ENCODE peak calls at places on chromosome 2, in four cellular contexts. A, Q, K and L are unnamed samples.
A peak's percentile ranks its signal among the peaks of the same experiment; 100 is the strongest.

GRCh38 chr2:109352066-109352897 is 223.3 kb downstream of the SH3RF3 start:
- DNase-seq in K (peak; percentile 12), A (no peak), Q (no peak), L (peak; percentile 57)

GRCh38 chr2:239164281-239164871 is 236.4 kb downstream of the HDAC4 start:
- DNase-seq in A (no peak), Q (no peak), K (no peak), L (peak; percentile 9)

GRCh38 chr2:73067043-73067442 is 4.5 kb downstream of the SFXN5 start:
- DNase-seq in Q (no peak), A (no peak), K (no peak), L (no peak)

GRCh38 chr2:60873381-60873780 is 8.0 kb upstream of the REL start:
- DNase-seq in K (no peak), A (no peak), Q (no peak), L (no peak)

GRCh38 chr2:109129356-109129920 is 433 bp downstream of the SH3RF3 start:
- DNase-seq in A (peak; percentile 46), Q (peak; percentile 36), K (peak; percentile 21), L (peak; percentile 60)

GRCh38 chr2:177201919-177202346 is 10.7 kb upstream of the HNRNPA3 start:
- DNase-seq in A (no peak), K (no peak), Q (no peak), L (no peak)

GRCh38 chr2:29130295-29130694 is 15.1 kb downstream of the CLIP4 start:
- DNase-seq in K (no peak), A (peak; percentile 45), Q (no peak), L (no peak)

GRCh38 chr2:112906276-112906675 is 4.7 kb upstream of the IL37 start:
- DNase-seq in A (no peak), K (no peak), Q (no peak), L (no peak)

GRCh38 chr2:159285929-159286708 is at the start of gene WDSUB1:
- DNase-seq in K (peak; percentile 70), A (peak; percentile 86), Q (peak; percentile 59), L (peak; percentile 77)

GRCh38 chr2:151947524-151948165 is 119.4 kb upstream of the ARL5A start:
- DNase-seq in K (no peak), A (no peak), Q (no peak), L (peak; percentile 80)

GRCh38 chr2:65566617-65567016 is 134.2 kb upstream of the SPRED2 start:
- DNase-seq in A (no peak), Q (no peak), K (no peak), L (no peak)

GRCh38 chr2:95267458-95268207 is 6.6 kb upstream of the PROM2 start:
- DNase-seq in Q (no peak), A (no peak), K (peak; percentile 14), L (no peak)

GRCh38 chr2:140164449-140164848 is 1384.3 kb upstream of the NXPH2 start:
- DNase-seq in A (no peak), K (no peak), Q (no peak), L (no peak)

GRCh38 chr2:55418512-55419235 is 982 bp downstream of the CCDC88A start:
- DNase-seq in K (no peak), Q (no peak), A (no peak), L (no peak)

GRCh38 chr2:12318427-12319057 is 398.2 kb upstream of the TRIB2 start:
- DNase-seq in Q (no peak), A (peak; percentile 42), K (peak; percentile 62), L (no peak)

GRCh38 chr2:60513996-60514395 is 39.5 kb downstream of the BCL11A start:
- DNase-seq in K (no peak), A (no peak), Q (no peak), L (no peak)

GRCh38 chr2:219045937-219046550 is 4.7 kb upstream of the CFAP65 start:
- DNase-seq in A (peak; percentile 79), Q (no peak), K (no peak), L (peak; percentile 79)

GRCh38 chr2:95353613-95354468 is 48.7 kb upstream of the FAHD2A start:
- DNase-seq in K (no peak), Q (peak; percentile 1), A (no peak), L (peak; percentile 57)

GRCh38 chr2:158726906-158727592 is 68.1 kb upstream of the DAPL1 start:
- DNase-seq in A (no peak), Q (no peak), K (no peak), L (no peak)

GRCh38 chr2:186822323-186822722 is 26.6 kb downstream of the ZSWIM2 start:
- DNase-seq in K (no peak), Q (no peak), A (no peak), L (no peak)

GRCh38 chr2:67322361-67323001 is 74.7 kb upstream of the ETAA1 start:
- DNase-seq in A (peak; percentile 48), Q (no peak), K (peak; percentile 29), L (peak; percentile 60)

GRCh38 chr2:62029910-62030309 is 124.4 kb downstream of the COMMD1 start:
- DNase-seq in K (no peak), Q (no peak), A (no peak), L (no peak)

GRCh38 chr2:32516567-32516966 is 111.3 kb upstream of the TTC27 start:
- DNase-seq in A (no peak), Q (no peak), K (no peak), L (no peak)

GRCh38 chr2:46029332-46029811 is 267.8 kb upstream of the EPAS1 start:
- DNase-seq in K (no peak), Q (peak; percentile 65), A (no peak), L (no peak)

GRCh38 chr2:16019060-16019475 is 78.7 kb downstream of the MYCN start:
- DNase-seq in K (no peak), Q (no peak), A (no peak), L (no peak)

GRCh38 chr2:11393711-11394236 is 49.3 kb upstream of the ROCK2 start:
- DNase-seq in A (peak; percentile 63), K (no peak), Q (no peak), L (no peak)

GRCh38 chr2:241813080-241813805 is 4.2 kb downstream of the NEU4 start:
- DNase-seq in A (no peak), Q (no peak), K (no peak), L (peak; percentile 74)

GRCh38 chr2:170822292-170822884 is 5.7 kb downstream of the GAD1 start:
- DNase-seq in K (no peak), A (no peak), Q (no peak), L (no peak)
- H3K4me3 ChIP-seq in K (no peak overlapping the region), A (no peak overlapping the region), Q (peak overlapping the region; percentile 51), L (no peak overlapping the region)

DNA sequence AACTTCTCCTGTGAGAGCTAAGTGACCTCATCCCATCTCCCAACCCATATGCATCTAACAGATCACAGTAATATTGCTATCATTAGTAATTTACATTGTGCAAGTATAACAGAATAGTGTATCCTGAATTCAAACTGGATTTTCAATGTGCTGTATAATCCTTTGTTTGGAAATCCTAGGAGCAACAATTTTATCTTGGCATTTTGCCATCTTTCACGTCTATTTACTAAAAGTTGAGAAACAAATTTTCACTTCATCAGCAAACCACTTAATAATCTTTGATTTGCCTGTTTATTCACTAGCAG is 3.8 kb downstream of the HNRNPLL start:
- DNase-seq in Q (no peak), A (no peak), K (no peak), L (no peak)
- H3K4me3 ChIP-seq in Q (no peak overlapping the region), A (peak overlapping the region; percentile 34), K (no peak overlapping the region), L (no peak overlapping the region)

DNA sequence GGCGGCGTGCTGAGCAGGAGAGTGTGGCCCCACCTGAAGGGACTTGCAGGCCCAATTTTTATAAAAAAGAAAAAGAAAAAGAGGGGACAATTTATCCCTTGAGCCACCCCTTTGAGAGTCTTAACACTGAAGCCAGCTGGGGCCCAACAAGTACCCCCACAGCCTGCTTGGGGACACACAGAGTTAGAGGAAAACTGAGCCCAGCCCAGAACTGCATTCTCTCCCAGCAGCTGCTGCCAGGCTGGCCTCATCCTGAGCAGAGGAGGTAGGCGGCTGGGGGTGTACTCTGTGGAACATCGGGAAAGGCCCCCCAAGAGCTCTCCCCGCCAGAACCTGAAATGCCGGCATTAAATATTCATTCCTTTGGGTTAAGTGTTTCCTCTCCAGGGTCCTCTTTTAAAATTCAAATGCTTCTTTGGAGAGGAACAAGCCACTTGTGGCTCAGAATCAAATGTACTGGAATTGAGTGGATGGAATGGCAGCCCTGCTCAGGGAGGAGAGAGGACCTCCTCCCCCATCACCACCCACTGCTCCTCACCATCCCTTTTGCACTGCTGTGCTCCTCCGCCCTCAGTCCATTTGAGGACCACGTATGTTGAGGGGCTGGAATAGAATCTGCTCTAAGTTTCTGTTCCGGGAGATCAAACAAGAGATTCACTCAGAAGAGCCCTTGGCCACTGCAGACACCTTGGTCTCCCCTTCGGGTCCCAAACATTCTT is 45.6 kb downstream of the C1QL2 start:
- DNase-seq in K (no peak), A (no peak), Q (no peak), L (no peak)
- H3K4me3 ChIP-seq in K (no peak overlapping the region), A (no peak overlapping the region), Q (no peak overlapping the region), L (no peak overlapping the region)

GRCh38 chr2:188786368-188786781 is 187.8 kb upstream of the COL3A1 start:
- DNase-seq in A (peak; percentile 38), Q (no peak), K (no peak), L (no peak)
- H3K4me3 ChIP-seq in A (no peak overlapping the region), Q (peak overlapping the region; percentile 11), K (no peak overlapping the region), L (no peak overlapping the region)

DNA sequence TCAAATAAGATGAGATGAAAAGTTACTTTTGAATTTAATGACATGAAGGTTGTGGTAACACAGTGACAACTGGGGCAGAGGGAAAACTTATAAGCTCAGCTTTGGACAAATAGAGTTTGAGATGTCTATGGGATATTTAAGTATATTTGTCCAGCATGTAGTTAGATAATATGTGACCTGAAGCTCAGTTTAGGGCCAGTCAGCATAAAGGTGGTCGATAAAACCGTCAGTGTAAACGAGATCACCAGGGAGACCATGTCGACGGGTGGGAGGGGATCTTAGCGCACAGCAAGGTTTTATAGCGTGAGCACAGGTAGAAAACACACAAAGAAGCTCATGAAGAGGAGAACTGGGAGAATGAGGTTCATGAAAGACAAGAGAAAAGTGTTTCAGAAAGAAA is 7.4 kb upstream of the ERICH2 start:
- DNase-seq in A (no peak), Q (no peak), K (no peak), L (no peak)
- H3K4me3 ChIP-seq in A (no peak overlapping the region), Q (no peak overlapping the region), K (no peak overlapping the region), L (no peak overlapping the region)

DNA sequence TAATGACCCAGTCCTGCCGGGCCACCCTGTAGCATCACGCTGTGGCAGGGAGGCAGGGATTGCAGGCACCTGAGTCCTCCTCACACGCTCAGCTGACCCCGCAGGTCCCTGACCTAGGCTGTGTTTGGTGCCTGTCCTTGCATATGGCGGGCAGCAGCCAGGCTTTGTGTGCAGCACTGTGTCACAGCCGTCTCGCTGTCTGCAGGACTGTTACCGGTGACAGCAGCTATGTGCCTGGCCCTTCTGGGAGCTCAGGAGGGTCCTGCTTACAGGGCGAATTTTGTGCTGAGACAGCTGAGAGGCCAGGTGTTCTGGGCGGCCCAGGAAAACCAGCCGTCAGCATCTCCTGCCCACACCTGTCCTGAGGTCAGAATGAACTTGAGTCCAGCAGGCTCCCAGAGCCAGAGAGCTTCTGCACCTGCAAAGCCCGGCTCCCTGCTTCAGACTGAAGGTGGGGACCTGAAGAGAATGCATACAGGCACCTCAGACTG is 10.4 kb upstream of the ARID5A start:
- DNase-seq in A (no peak), K (no peak), Q (no peak), L (peak; percentile 62)
- H3K4me3 ChIP-seq in A (no peak overlapping the region), K (no peak overlapping the region), Q (no peak overlapping the region), L (no peak overlapping the region)

GRCh38 chr2:100105678-100106054 is 36.7 kb downstream of the AFF3 start:
- DNase-seq in K (no peak), Q (no peak), A (no peak), L (no peak)
- H3K4me3 ChIP-seq in K (peak overlapping the region; percentile 30), Q (peak overlapping the region; percentile 64), A (no peak overlapping the region), L (peak overlapping the region; percentile 91)

DNA sequence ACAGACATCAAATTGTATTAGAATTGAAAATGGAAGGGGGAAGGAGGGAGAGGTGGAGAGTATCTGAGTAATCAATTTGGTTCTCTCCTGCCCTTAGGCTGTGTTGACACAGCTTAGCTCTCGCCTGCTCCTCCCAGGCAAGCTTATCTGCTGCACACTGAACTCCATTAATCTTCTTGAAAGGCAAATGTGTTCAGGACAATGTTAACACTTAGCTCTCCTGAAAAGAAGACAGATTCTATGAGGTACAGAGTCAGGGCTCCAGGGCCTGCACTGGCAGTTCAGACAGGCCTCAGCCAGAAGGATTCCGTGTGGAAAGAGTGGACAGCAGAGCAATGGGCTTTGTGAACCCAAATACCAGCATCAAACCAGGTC is 430.0 kb upstream of the TNP1 start:
- DNase-seq in K (no peak), Q (no peak), A (peak; percentile 51), L (no peak)
- H3K4me3 ChIP-seq in K (no peak overlapping the region), Q (no peak overlapping the region), A (no peak overlapping the region), L (no peak overlapping the region)